ENCODE peak calls at places on chromosomes 13 and 19, in nine cellular contexts. One of them, this sample, is unnamed.

GRCh38 chr13:86051134-86052103 is 252.2 kb upstream of the SLITRK6 start:
- DNase-seq in Peyer's patch: no peak
- DNase-seq in transverse colon: peak; percentile 27
- DNase-seq in prostate gland: no peak
- DNase-seq in HCT116: no peak
- DNase-seq in tibial nerve: no peak
- DNase-seq in breast epithelium: no peak
- DNase-seq in esophagus squamous epithelium: no peak
- DNase-seq in uterus: no peak
- DNase-seq in this sample: no peak

GRCh38 chr19:49570997-49571676 is 9.2 kb downstream of the NOSIP start:
- DNase-seq in Peyer's patch: peak; percentile 74
- DNase-seq in transverse colon: peak; percentile 68
- DNase-seq in prostate gland: no peak
- DNase-seq in HCT116: no peak
- DNase-seq in tibial nerve: no peak
- DNase-seq in breast epithelium: no peak
- DNase-seq in esophagus squamous epithelium: no peak
- DNase-seq in uterus: no peak
- DNase-seq in this sample: no peak

GRCh38 chr19:33267706-33268105 is 34.6 kb downstream of the CEBPA start:
- DNase-seq in Peyer's patch: no peak
- DNase-seq in transverse colon: no peak
- DNase-seq in prostate gland: no peak
- DNase-seq in HCT116: no peak
- DNase-seq in tibial nerve: no peak
- DNase-seq in breast epithelium: no peak
- DNase-seq in esophagus squamous epithelium: no peak
- DNase-seq in uterus: no peak
- DNase-seq in this sample: no peak

GRCh38 chr13:79081942-79082341 is 324.1 kb downstream of the RBM26 start:
- DNase-seq in Peyer's patch: no peak
- DNase-seq in transverse colon: no peak
- DNase-seq in prostate gland: no peak
- DNase-seq in HCT116: no peak
- DNase-seq in tibial nerve: no peak
- DNase-seq in breast epithelium: no peak
- DNase-seq in esophagus squamous epithelium: no peak
- DNase-seq in uterus: no peak
- DNase-seq in this sample: no peak

GRCh38 chr19:30085394-30085793 is 143.4 kb downstream of the URI1 start:
- DNase-seq in Peyer's patch: no peak
- DNase-seq in transverse colon: no peak
- DNase-seq in prostate gland: no peak
- DNase-seq in HCT116: peak; percentile 16
- DNase-seq in tibial nerve: no peak
- DNase-seq in breast epithelium: no peak
- DNase-seq in esophagus squamous epithelium: no peak
- DNase-seq in uterus: no peak
- DNase-seq in this sample: peak; percentile 27

GRCh38 chr13:36806102-36806501 is 12.9 kb upstream of the RFXAP start:
- DNase-seq in Peyer's patch: no peak
- DNase-seq in transverse colon: no peak
- DNase-seq in prostate gland: no peak
- DNase-seq in HCT116: no peak
- DNase-seq in tibial nerve: no peak
- DNase-seq in breast epithelium: no peak
- DNase-seq in esophagus squamous epithelium: no peak
- DNase-seq in uterus: no peak
- DNase-seq in this sample: no peak

GRCh38 chr19:29583196-29584006 is 22.7 kb upstream of the POP4 start:
- DNase-seq in Peyer's patch: peak; percentile 5
- DNase-seq in transverse colon: no peak
- DNase-seq in prostate gland: no peak
- DNase-seq in HCT116: no peak
- DNase-seq in tibial nerve: no peak
- DNase-seq in breast epithelium: no peak
- DNase-seq in esophagus squamous epithelium: no peak
- DNase-seq in uterus: no peak
- DNase-seq in this sample: no peak

GRCh38 chr19:49690656-49691242 is at the start of gene CPT1C:
- DNase-seq in Peyer's patch: peak; percentile 80
- DNase-seq in transverse colon: peak; percentile 75
- DNase-seq in prostate gland: peak; percentile 81
- DNase-seq in HCT116: no peak
- DNase-seq in tibial nerve: peak; percentile 70
- DNase-seq in breast epithelium: peak; percentile 74
- DNase-seq in esophagus squamous epithelium: no peak
- DNase-seq in uterus: peak; percentile 87
- DNase-seq in this sample: peak; percentile 82

GRCh38 chr13:93996471-93996870 is 483.0 kb downstream of the DCT start:
- DNase-seq in Peyer's patch: no peak
- DNase-seq in transverse colon: no peak
- DNase-seq in prostate gland: no peak
- DNase-seq in HCT116: no peak
- DNase-seq in tibial nerve: no peak
- DNase-seq in breast epithelium: no peak
- DNase-seq in esophagus squamous epithelium: no peak
- DNase-seq in uterus: no peak
- DNase-seq in this sample: no peak

GRCh38 chr13:75372923-75373841 is 108.8 kb downstream of the TBC1D4 start:
- DNase-seq in Peyer's patch: no peak
- DNase-seq in transverse colon: no peak
- DNase-seq in prostate gland: no peak
- DNase-seq in HCT116: no peak
- DNase-seq in tibial nerve: no peak
- DNase-seq in breast epithelium: no peak
- DNase-seq in esophagus squamous epithelium: no peak
- DNase-seq in uterus: no peak
- DNase-seq in this sample: no peak

GRCh38 chr13:93730780-93731179 is 504.2 kb downstream of the GPC6 start:
- DNase-seq in Peyer's patch: no peak
- DNase-seq in transverse colon: no peak
- DNase-seq in prostate gland: no peak
- DNase-seq in HCT116: no peak
- DNase-seq in tibial nerve: no peak
- DNase-seq in breast epithelium: no peak
- DNase-seq in esophagus squamous epithelium: no peak
- DNase-seq in uterus: no peak
- DNase-seq in this sample: no peak

GRCh38 chr19:3099347-3100145 is 5.4 kb downstream of the GNA11 start:
- DNase-seq in Peyer's patch: no peak
- DNase-seq in transverse colon: no peak
- DNase-seq in prostate gland: no peak
- DNase-seq in HCT116: no peak
- DNase-seq in tibial nerve: no peak
- DNase-seq in breast epithelium: no peak
- DNase-seq in esophagus squamous epithelium: no peak
- DNase-seq in uterus: no peak
- DNase-seq in this sample: no peak

GRCh38 chr13:112065521-112065866 is 1.5 kb upstream of the SOX1 start:
- DNase-seq in Peyer's patch: no peak
- DNase-seq in transverse colon: no peak
- DNase-seq in prostate gland: no peak
- DNase-seq in HCT116: no peak
- DNase-seq in tibial nerve: no peak
- DNase-seq in breast epithelium: no peak
- DNase-seq in esophagus squamous epithelium: no peak
- DNase-seq in uterus: no peak
- DNase-seq in this sample: no peak

GRCh38 chr13:75120071-75120470 is 361.9 kb downstream of the TBC1D4 start:
- DNase-seq in Peyer's patch: no peak
- DNase-seq in transverse colon: no peak
- DNase-seq in prostate gland: no peak
- DNase-seq in HCT116: no peak
- DNase-seq in tibial nerve: no peak
- DNase-seq in breast epithelium: no peak
- DNase-seq in esophagus squamous epithelium: no peak
- DNase-seq in uterus: no peak
- DNase-seq in this sample: no peak

GRCh38 chr13:74136089-74136658 is 2.0 kb upstream of the KLF12 start:
- DNase-seq in Peyer's patch: peak; percentile 55
- DNase-seq in transverse colon: peak; percentile 31
- DNase-seq in prostate gland: peak; percentile 11
- DNase-seq in HCT116: no peak
- DNase-seq in tibial nerve: peak; percentile 27
- DNase-seq in breast epithelium: no peak
- DNase-seq in esophagus squamous epithelium: no peak
- DNase-seq in uterus: no peak
- DNase-seq in this sample: peak; percentile 16

GRCh38 chr19:15244808-15245207 is 12.6 kb upstream of the EPHX3 start:
- DNase-seq in Peyer's patch: no peak
- DNase-seq in transverse colon: no peak
- DNase-seq in prostate gland: no peak
- DNase-seq in HCT116: no peak
- DNase-seq in tibial nerve: no peak
- DNase-seq in breast epithelium: no peak
- DNase-seq in esophagus squamous epithelium: no peak
- DNase-seq in uterus: no peak
- DNase-seq in this sample: no peak
- TF ChIP-seq POLR2A in Peyer's patch: no peak
- TF ChIP-seq POLR2A in transverse colon: no peak
- TF ChIP-seq POLR2A in prostate gland: no peak
- TF ChIP-seq POLR2A in HCT116: no peak
- TF ChIP-seq POLR2A in tibial nerve: no peak
- TF ChIP-seq POLR2A in breast epithelium: no peak
- TF ChIP-seq POLR2A in esophagus squamous epithelium: no peak
- TF ChIP-seq POLR2A in uterus: no peak
- TF ChIP-seq POLR2A in this sample: no peak

GRCh38 chr19:20066861-20067260 is 10.9 kb upstream of the ZNF90 start:
- DNase-seq in Peyer's patch: no peak
- DNase-seq in transverse colon: no peak
- DNase-seq in prostate gland: no peak
- DNase-seq in HCT116: no peak
- DNase-seq in tibial nerve: no peak
- DNase-seq in breast epithelium: no peak
- DNase-seq in esophagus squamous epithelium: no peak
- DNase-seq in uterus: no peak
- DNase-seq in this sample: no peak
- H3K4me1 ChIP-seq in Peyer's patch: no peaks in the 10 kb centered on the region
- H3K4me1 ChIP-seq in transverse colon: no peaks in the 10 kb centered on the region
- H3K4me1 ChIP-seq in prostate gland: no peaks in the 10 kb centered on the region
- H3K4me1 ChIP-seq in HCT116: no peaks in the 10 kb centered on the region
- H3K4me1 ChIP-seq in tibial nerve: no peaks in the 10 kb centered on the region
- H3K4me1 ChIP-seq in breast epithelium: no peaks in the 10 kb centered on the region
- H3K4me1 ChIP-seq in esophagus squamous epithelium: no peaks in the 10 kb centered on the region
- H3K4me1 ChIP-seq in uterus: no peaks in the 10 kb centered on the region
- H3K4me1 ChIP-seq in this sample: no peaks in the 10 kb centered on the region

DNA sequence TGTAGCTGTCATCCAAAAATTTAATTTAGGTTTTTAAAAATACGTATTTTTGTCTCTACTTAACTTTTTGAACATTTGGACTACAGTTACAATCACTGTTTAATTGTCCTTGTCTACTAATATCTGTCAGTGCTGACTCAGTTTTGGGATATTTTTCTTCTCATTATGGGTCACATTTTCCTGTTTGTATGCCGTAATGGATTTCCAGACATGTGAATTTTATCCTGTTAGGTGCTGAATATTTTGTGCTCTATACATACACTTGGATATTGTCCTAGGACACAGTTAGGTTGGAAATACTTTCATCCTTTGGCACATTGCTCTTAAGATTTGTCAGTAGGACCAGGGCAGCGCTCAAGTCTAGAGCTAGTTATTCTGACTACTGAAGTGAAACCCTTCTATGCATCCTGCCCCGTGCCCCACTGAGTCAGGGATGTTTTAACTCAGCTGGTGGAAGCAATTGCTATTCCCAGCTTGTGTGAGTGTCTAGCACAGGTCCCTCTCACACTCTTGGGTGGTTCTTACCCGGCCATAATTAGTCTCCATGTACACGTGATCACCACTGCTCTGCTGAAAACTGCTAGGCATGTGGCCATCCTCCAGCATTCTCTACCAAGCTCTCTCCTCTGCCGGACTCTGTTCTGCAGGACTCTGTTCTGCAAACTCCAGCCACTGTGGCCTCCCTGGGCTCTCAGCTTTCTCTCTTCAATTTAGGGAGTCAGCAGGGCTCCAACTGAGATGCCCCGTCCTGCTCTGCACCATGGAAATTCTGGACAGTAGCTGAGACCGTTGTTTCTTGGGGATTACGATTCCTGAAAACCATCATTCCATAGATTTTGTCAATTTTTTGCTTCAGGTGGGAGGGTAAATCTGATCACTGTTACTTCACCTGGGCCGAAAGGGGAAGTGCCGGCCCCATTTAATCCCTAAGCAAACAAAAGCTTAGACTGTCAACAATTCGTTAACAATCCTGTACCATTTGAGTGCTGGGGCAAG is 11.1 kb downstream of the PROZ start:
- DNase-seq in Peyer's patch: no peak
- DNase-seq in transverse colon: no peak
- DNase-seq in prostate gland: no peak
- DNase-seq in HCT116: no peak
- DNase-seq in tibial nerve: no peak
- DNase-seq in breast epithelium: no peak
- DNase-seq in esophagus squamous epithelium: no peak
- DNase-seq in uterus: no peak
- DNase-seq in this sample: no peak
- TF ChIP-seq POLR2A in Peyer's patch: no peak
- TF ChIP-seq POLR2A in transverse colon: no peak
- TF ChIP-seq POLR2A in prostate gland: no peak
- TF ChIP-seq POLR2A in HCT116: no peak
- TF ChIP-seq POLR2A in tibial nerve: no peak
- TF ChIP-seq POLR2A in breast epithelium: no peak
- TF ChIP-seq POLR2A in esophagus squamous epithelium: no peak
- TF ChIP-seq POLR2A in uterus: no peak
- TF ChIP-seq POLR2A in this sample: no peak

GRCh38 chr19:40960780-40961179 is 30.3 kb upstream of the CYP2B6 start:
- DNase-seq in Peyer's patch: no peak
- DNase-seq in transverse colon: no peak
- DNase-seq in prostate gland: no peak
- DNase-seq in HCT116: no peak
- DNase-seq in tibial nerve: no peak
- DNase-seq in breast epithelium: no peak
- DNase-seq in esophagus squamous epithelium: no peak
- DNase-seq in uterus: no peak
- DNase-seq in this sample: no peak
- H3K4me1 ChIP-seq in Peyer's patch: no peaks in the 10 kb centered on the region
- H3K4me1 ChIP-seq in transverse colon: no peaks in the 10 kb centered on the region
- H3K4me1 ChIP-seq in prostate gland: no peaks in the 10 kb centered on the region
- H3K4me1 ChIP-seq in HCT116: no peaks in the 10 kb centered on the region
- H3K4me1 ChIP-seq in tibial nerve: no peaks in the 10 kb centered on the region
- H3K4me1 ChIP-seq in breast epithelium: no peaks in the 10 kb centered on the region
- H3K4me1 ChIP-seq in esophagus squamous epithelium: peaks cover 13% of the 10 kb centered on the region
- H3K4me1 ChIP-seq in uterus: no peaks in the 10 kb centered on the region
- H3K4me1 ChIP-seq in this sample: no peaks in the 10 kb centered on the region

GRCh38 chr19:16435999-16436650 is 35.6 kb downstream of the EPS15L1 start:
- DNase-seq in Peyer's patch: no peak
- DNase-seq in transverse colon: no peak
- DNase-seq in prostate gland: no peak
- DNase-seq in HCT116: no peak
- DNase-seq in tibial nerve: no peak
- DNase-seq in breast epithelium: no peak
- DNase-seq in esophagus squamous epithelium: no peak
- DNase-seq in uterus: no peak
- DNase-seq in this sample: no peak
- TF ChIP-seq POLR2A in Peyer's patch: no peak
- TF ChIP-seq POLR2A in transverse colon: no peak
- TF ChIP-seq POLR2A in prostate gland: no peak
- TF ChIP-seq POLR2A in HCT116: no peak
- TF ChIP-seq POLR2A in tibial nerve: no peak
- TF ChIP-seq POLR2A in breast epithelium: no peak
- TF ChIP-seq POLR2A in esophagus squamous epithelium: no peak
- TF ChIP-seq POLR2A in uterus: no peak
- TF ChIP-seq POLR2A in this sample: no peak